ENCODE peak calls at places on chromosomes 6 and 20, in five cellular contexts. K, M, T, J and W are unnamed samples.

GRCh38 chr6:37512400-37512958 is 12.8 kb upstream of the CCDC167 start:
- DNase-seq in M (no peak), K (no peak), J (no peak), T (no peak), W (no peak)

GRCh38 chr20:36144336-36144735 is 10.2 kb upstream of the EPB41L1 start:
- DNase-seq in M (no peak), J (no peak), T (no peak), K (no peak), W (no peak)

GRCh38 chr6:27791182-27791939 is 120.8 kb downstream of the OR2B2 start:
- DNase-seq in J (peak), M (peak), K (no peak), T (peak), W (no peak)

GRCh38 chr6:87929843-87930288 is 117.8 kb upstream of the SPACA1 start:
- DNase-seq in J (peak), T (peak), K (peak), M (peak), W (peak)

GRCh38 chr20:4053516-4053919 is 38.2 kb upstream of the RNF24 start:
- DNase-seq in M (no peak), K (no peak), J (no peak), T (no peak), W (no peak)

GRCh38 chr6:132526461-132526860 is 11.6 kb upstream of the TAAR9 start:
- DNase-seq in J (no peak), T (no peak), K (no peak), M (no peak), W (no peak)

GRCh38 chr20:10580700-10581099 is 93.1 kb downstream of the JAG1 start:
- DNase-seq in J (no peak), M (no peak), T (no peak), K (no peak), W (no peak)

GRCh38 chr6:40900791-40901190 is 138.2 kb downstream of the UNC5CL start:
- DNase-seq in T (no peak), M (no peak), K (no peak), J (peak), W (no peak)

GRCh38 chr20:3586111-3586510 is 77.1 kb downstream of the GFRA4 start:
- DNase-seq in K (no peak), J (no peak), T (no peak), M (no peak), W (no peak)